ENCODE peak calls at places on chromosomes 16 and 17, in seven cellular contexts. One of them, this sample, is unnamed.
A peak's percentile ranks its signal among the peaks of the same experiment; 100 is the strongest.

GRCh38 chr17:15334266-15334665 is 7.1 kb downstream of the TEKT3 start:
- DNase-seq in astrocyte: no peak
- DNase-seq in cardiac muscle cell: no peak
- DNase-seq in H7: no peak
- DNase-seq in lung: no peak
- DNase-seq in tibial artery: no peak
- DNase-seq in PC-9: peak; percentile 32
- DNase-seq in this sample: no peak

GRCh38 chr17:20300399-20301037 is 166.8 kb downstream of the LGALS9B start:
- DNase-seq in astrocyte: peak; percentile 98
- DNase-seq in tibial artery: no peak
- DNase-seq in H7: peak; percentile 31
- DNase-seq in lung: no peak
- DNase-seq in cardiac muscle cell: no peak
- DNase-seq in PC-9: no peak
- DNase-seq in this sample: peak; percentile 83

GRCh38 chr16:30949655-30950515 is 1.0 kb downstream of the ORAI3 start:
- DNase-seq in PC-9: peak; percentile 91
- DNase-seq in H7: no peak
- DNase-seq in astrocyte: peak; percentile 56
- DNase-seq in tibial artery: peak; percentile 94
- DNase-seq in lung: peak; percentile 80
- DNase-seq in cardiac muscle cell: peak; percentile 66
- DNase-seq in this sample: peak; percentile 37

GRCh38 chr17:860805-861204 is 78.7 kb downstream of the MRM3 start:
- DNase-seq in H7: no peak
- DNase-seq in cardiac muscle cell: no peak
- DNase-seq in tibial artery: no peak
- DNase-seq in astrocyte: no peak
- DNase-seq in lung: no peak
- DNase-seq in PC-9: no peak
- DNase-seq in this sample: no peak

GRCh38 chr17:82410014-82410716 is 8.0 kb upstream of the HEXD start:
- DNase-seq in astrocyte: no peak
- DNase-seq in tibial artery: no peak
- DNase-seq in H7: no peak
- DNase-seq in PC-9: no peak
- DNase-seq in lung: no peak
- DNase-seq in cardiac muscle cell: no peak
- DNase-seq in this sample: no peak

GRCh38 chr17:49915670-49916069 is 53.3 kb upstream of the DLX4 start:
- DNase-seq in tibial artery: no peak
- DNase-seq in H7: peak; percentile 82
- DNase-seq in cardiac muscle cell: peak; percentile 15
- DNase-seq in astrocyte: no peak
- DNase-seq in lung: no peak
- DNase-seq in PC-9: no peak
- DNase-seq in this sample: no peak

GRCh38 chr17:41511130-41511529 is 5.7 kb upstream of the KRT13 start:
- DNase-seq in PC-9: no peak
- DNase-seq in tibial artery: no peak
- DNase-seq in H7: peak; percentile 83
- DNase-seq in astrocyte: no peak
- DNase-seq in lung: no peak
- DNase-seq in cardiac muscle cell: no peak
- DNase-seq in this sample: no peak

GRCh38 chr16:22098538-22099255 is 6.4 kb downstream of the VWA3A start:
- DNase-seq in H7: peak; percentile 51
- DNase-seq in lung: no peak
- DNase-seq in PC-9: peak; percentile 55
- DNase-seq in astrocyte: peak; percentile 26
- DNase-seq in cardiac muscle cell: peak; percentile 49
- DNase-seq in tibial artery: no peak
- DNase-seq in this sample: no peak

GRCh38 chr17:78458739-78459335 is 80.4 kb downstream of the PGS1 start:
- DNase-seq in H7: peak; percentile 62
- DNase-seq in PC-9: no peak
- DNase-seq in tibial artery: no peak
- DNase-seq in cardiac muscle cell: no peak
- DNase-seq in lung: no peak
- DNase-seq in astrocyte: no peak
- DNase-seq in this sample: no peak

GRCh38 chr17:42188749-42189650 is 3.7 kb upstream of the HCRT start:
- DNase-seq in tibial artery: peak; percentile 32
- DNase-seq in lung: no peak
- DNase-seq in PC-9: no peak
- DNase-seq in H7: peak; percentile 8
- DNase-seq in cardiac muscle cell: no peak
- DNase-seq in astrocyte: no peak
- DNase-seq in this sample: no peak

GRCh38 chr17:49787932-49788442 is 494 bp upstream of the KAT7 start:
- DNase-seq in H7: peak; percentile 32
- DNase-seq in lung: no peak
- DNase-seq in cardiac muscle cell: no peak
- DNase-seq in astrocyte: no peak
- DNase-seq in tibial artery: peak; percentile 22
- DNase-seq in PC-9: no peak
- DNase-seq in this sample: no peak

GRCh38 chr16:84475643-84476240 is 28.7 kb downstream of the MEAK7 start:
- DNase-seq in H7: no peak
- DNase-seq in lung: no peak
- DNase-seq in tibial artery: no peak
- DNase-seq in PC-9: peak; percentile 89
- DNase-seq in cardiac muscle cell: no peak
- DNase-seq in astrocyte: no peak
- DNase-seq in this sample: no peak

GRCh38 chr17:77372444-77373297 is 231.9 kb downstream of the SEC14L1 start:
- DNase-seq in cardiac muscle cell: peak; percentile 96
- DNase-seq in astrocyte: peak; percentile 62
- DNase-seq in tibial artery: peak; percentile 83
- DNase-seq in H7: peak; percentile 98
- DNase-seq in PC-9: no peak
- DNase-seq in lung: peak; percentile 74
- DNase-seq in this sample: peak; percentile 86

GRCh38 chr17:74547264-74547663 is 1.3 kb upstream of the CD300C start:
- DNase-seq in tibial artery: no peak
- DNase-seq in lung: no peak
- DNase-seq in PC-9: no peak
- DNase-seq in cardiac muscle cell: no peak
- DNase-seq in astrocyte: no peak
- DNase-seq in H7: no peak
- DNase-seq in this sample: no peak

GRCh38 chr17:66348605-66349165 is 46.3 kb downstream of the PRKCA start:
- DNase-seq in H7: no peak
- DNase-seq in cardiac muscle cell: peak; percentile 53
- DNase-seq in PC-9: peak; percentile 76
- DNase-seq in astrocyte: peak; percentile 84
- DNase-seq in tibial artery: no peak
- DNase-seq in lung: peak; percentile 62
- DNase-seq in this sample: peak; percentile 66

GRCh38 chr16:25097304-25097988 is 14.1 kb upstream of the LCMT1 start:
- DNase-seq in tibial artery: no peak
- DNase-seq in cardiac muscle cell: no peak
- DNase-seq in PC-9: no peak
- DNase-seq in lung: no peak
- DNase-seq in astrocyte: peak; percentile 57
- DNase-seq in H7: no peak
- DNase-seq in this sample: peak; percentile 33

GRCh38 chr17:32279933-32280716 is 14.5 kb downstream of the RHBDL3 start:
- DNase-seq in PC-9: no peak
- DNase-seq in tibial artery: no peak
- DNase-seq in astrocyte: no peak
- DNase-seq in cardiac muscle cell: no peak
- DNase-seq in H7: peak; percentile 91
- DNase-seq in lung: no peak
- DNase-seq in this sample: no peak

GRCh38 chr17:68349157-68349556 is 57.9 kb downstream of the ARSG start:
- DNase-seq in lung: no peak
- DNase-seq in cardiac muscle cell: no peak
- DNase-seq in astrocyte: no peak
- DNase-seq in PC-9: no peak
- DNase-seq in H7: no peak
- DNase-seq in tibial artery: no peak
- DNase-seq in this sample: no peak

GRCh38 chr17:7484067-7484963 is at the start of gene POLR2A:
- DNase-seq in tibial artery: peak; percentile 98
- DNase-seq in lung: peak; percentile 97
- DNase-seq in astrocyte: peak; percentile 93
- DNase-seq in H7: peak; percentile 100
- DNase-seq in PC-9: peak; percentile 79
- DNase-seq in cardiac muscle cell: peak; percentile 96
- DNase-seq in this sample: peak; percentile 99

GRCh38 chr17:82342361-82343079 is 9.0 kb upstream of the SECTM1 start:
- DNase-seq in astrocyte: no peak
- DNase-seq in tibial artery: no peak
- DNase-seq in lung: no peak
- DNase-seq in cardiac muscle cell: no peak
- DNase-seq in H7: no peak
- DNase-seq in PC-9: no peak
- DNase-seq in this sample: no peak

GRCh38 chr16:359067-359763 is 6.7 kb upstream of the AXIN1 start:
- DNase-seq in cardiac muscle cell: no peak
- DNase-seq in PC-9: no peak
- DNase-seq in astrocyte: no peak
- DNase-seq in H7: no peak
- DNase-seq in tibial artery: no peak
- DNase-seq in lung: no peak
- DNase-seq in this sample: no peak

GRCh38 chr16:70745536-70746025 is 55.4 kb downstream of the VAC14 start:
- DNase-seq in PC-9: no peak
- DNase-seq in astrocyte: no peak
- DNase-seq in tibial artery: no peak
- DNase-seq in cardiac muscle cell: no peak
- DNase-seq in lung: no peak
- DNase-seq in H7: no peak
- DNase-seq in this sample: no peak

GRCh38 chr17:78779848-78780247 is 2.2 kb downstream of the CYTH1 start:
- DNase-seq in lung: no peak
- DNase-seq in astrocyte: no peak
- DNase-seq in PC-9: no peak
- DNase-seq in tibial artery: no peak
- DNase-seq in cardiac muscle cell: no peak
- DNase-seq in H7: no peak
- DNase-seq in this sample: no peak

GRCh38 chr16:75471723-75472634 is 7.5 kb upstream of the TMEM170A start:
- DNase-seq in H7: peak; percentile 88
- DNase-seq in cardiac muscle cell: peak; percentile 76
- DNase-seq in lung: no peak
- DNase-seq in PC-9: peak; percentile 54
- DNase-seq in tibial artery: peak; percentile 57
- DNase-seq in astrocyte: peak; percentile 28
- DNase-seq in this sample: no peak

GRCh38 chr17:42146911-42147607 is 7.7 kb downstream of the RAB5C start:
- DNase-seq in cardiac muscle cell: no peak
- DNase-seq in PC-9: no peak
- DNase-seq in H7: no peak
- DNase-seq in astrocyte: no peak
- DNase-seq in lung: no peak
- DNase-seq in tibial artery: no peak
- DNase-seq in this sample: no peak

GRCh38 chr17:39281806-39282205 is 56.1 kb upstream of the STAC2 start:
- DNase-seq in lung: no peak
- DNase-seq in tibial artery: no peak
- DNase-seq in H7: no peak
- DNase-seq in PC-9: no peak
- DNase-seq in cardiac muscle cell: no peak
- DNase-seq in astrocyte: peak; percentile 71
- DNase-seq in this sample: peak; percentile 53

GRCh38 chr17:66431910-66432309 is 129.5 kb downstream of the PRKCA start:
- DNase-seq in H7: no peak
- DNase-seq in lung: no peak
- DNase-seq in PC-9: peak; percentile 50
- DNase-seq in cardiac muscle cell: no peak
- DNase-seq in astrocyte: peak; percentile 89
- DNase-seq in tibial artery: no peak
- DNase-seq in this sample: no peak

GRCh38 chr16:89823087-89823823 is 5.0 kb upstream of the SPIRE2 start:
- DNase-seq in astrocyte: no peak
- DNase-seq in lung: no peak
- DNase-seq in tibial artery: no peak
- DNase-seq in H7: peak; percentile 78
- DNase-seq in PC-9: no peak
- DNase-seq in cardiac muscle cell: no peak
- DNase-seq in this sample: no peak

GRCh38 chr16:86287641-86288201 is 222.6 kb upstream of the FOXF1 start:
- DNase-seq in astrocyte: no peak
- DNase-seq in cardiac muscle cell: no peak
- DNase-seq in tibial artery: no peak
- DNase-seq in PC-9: no peak
- DNase-seq in lung: no peak
- DNase-seq in H7: peak; percentile 51
- DNase-seq in this sample: no peak
- H3K27me3 ChIP-seq in astrocyte: peaks cover 80% of the 10 kb centered on the region
- H3K27me3 ChIP-seq in cardiac muscle cell: peaks cover 94% of the 10 kb centered on the region
- H3K27me3 ChIP-seq in tibial artery: no peaks in the 10 kb centered on the region
- H3K27me3 ChIP-seq in PC-9: peaks cover 97% of the 10 kb centered on the region
- H3K27me3 ChIP-seq in lung: peaks cover 4% of the 10 kb centered on the region
- H3K27me3 ChIP-seq in H7: peaks cover 76% of the 10 kb centered on the region
- H3K27me3 ChIP-seq in this sample: no peaks in the 10 kb centered on the region

GRCh38 chr16:28826141-28826540 is 3.3 kb downstream of the ATXN2L start:
- DNase-seq in lung: no peak
- DNase-seq in cardiac muscle cell: no peak
- DNase-seq in tibial artery: no peak
- DNase-seq in astrocyte: no peak
- DNase-seq in PC-9: no peak
- DNase-seq in H7: no peak
- DNase-seq in this sample: no peak
- H3K4me3 ChIP-seq in lung: no peak overlapping the region
- H3K4me3 ChIP-seq in cardiac muscle cell: no peak overlapping the region
- H3K4me3 ChIP-seq in tibial artery: no peak overlapping the region
- H3K4me3 ChIP-seq in astrocyte: no peak overlapping the region
- H3K4me3 ChIP-seq in PC-9: peak overlapping the region; percentile 74
- H3K4me3 ChIP-seq in H7: no peak overlapping the region
- H3K4me3 ChIP-seq in this sample: no peak overlapping the region

GRCh38 chr17:12842936-12843335 is 53.6 kb downstream of the ARHGAP44 start:
- DNase-seq in H7: no peak
- DNase-seq in astrocyte: no peak
- DNase-seq in lung: no peak
- DNase-seq in tibial artery: no peak
- DNase-seq in cardiac muscle cell: no peak
- DNase-seq in PC-9: no peak
- DNase-seq in this sample: no peak

DNA sequence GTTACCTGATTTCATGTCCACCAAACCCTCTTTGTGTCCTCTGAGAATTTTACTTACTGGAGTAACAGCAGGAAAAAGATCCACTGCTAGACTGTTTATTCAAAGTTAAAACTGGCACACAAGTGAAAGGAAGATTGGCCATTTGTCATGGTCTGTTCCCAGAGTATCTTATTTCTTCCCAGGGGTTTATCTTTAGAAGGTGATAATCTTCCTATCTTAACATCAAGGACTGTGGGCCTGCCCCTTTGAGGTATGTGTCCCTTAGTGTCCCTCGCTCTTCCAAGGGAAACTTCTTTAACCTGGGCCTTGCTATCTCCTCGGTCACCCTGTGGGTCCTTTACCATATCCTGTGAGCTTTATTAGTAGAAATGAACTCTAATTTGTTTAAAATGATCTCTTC is 49.7 kb downstream of the ARHGAP44 start:
- DNase-seq in cardiac muscle cell: no peak
- DNase-seq in PC-9: no peak
- DNase-seq in lung: no peak
- DNase-seq in H7: no peak
- DNase-seq in tibial artery: no peak
- DNase-seq in astrocyte: no peak
- DNase-seq in this sample: no peak
- H3K27me3 ChIP-seq in cardiac muscle cell: no peaks in the 10 kb centered on the region
- H3K27me3 ChIP-seq in PC-9: no peaks in the 10 kb centered on the region
- H3K27me3 ChIP-seq in lung: no peaks in the 10 kb centered on the region
- H3K27me3 ChIP-seq in H7: no peaks in the 10 kb centered on the region
- H3K27me3 ChIP-seq in tibial artery: no peaks in the 10 kb centered on the region
- H3K27me3 ChIP-seq in astrocyte: no peaks in the 10 kb centered on the region
- H3K27me3 ChIP-seq in this sample: no peaks in the 10 kb centered on the region

GRCh38 chr17:44360826-44361225 is 2.8 kb downstream of the FAM171A2 start:
- DNase-seq in lung: no peak
- DNase-seq in tibial artery: no peak
- DNase-seq in cardiac muscle cell: peak; percentile 42
- DNase-seq in H7: peak; percentile 86
- DNase-seq in astrocyte: no peak
- DNase-seq in PC-9: no peak
- DNase-seq in this sample: no peak
- H3K4me3 ChIP-seq in lung: no peak overlapping the region
- H3K4me3 ChIP-seq in tibial artery: no peak overlapping the region
- H3K4me3 ChIP-seq in cardiac muscle cell: no peak overlapping the region
- H3K4me3 ChIP-seq in H7: no peak overlapping the region
- H3K4me3 ChIP-seq in astrocyte: no peak overlapping the region
- H3K4me3 ChIP-seq in PC-9: no peak overlapping the region
- H3K4me3 ChIP-seq in this sample: no peak overlapping the region